ENCODE peak calls at places on chromosomes 16 and 17, in nine cellular contexts. One of them, this sample, is unnamed.

GRCh38 chr16:85263214-85263613 is 150.9 kb upstream of the CIBAR2 start:
- DNase-seq in endothelial cell: no peak
- DNase-seq in activated naive CD4-positive, alpha-beta T cell: no peak
- DNase-seq in fibroblast of the conjunctiva: no peak
- DNase-seq in erythroblast: no peak
- DNase-seq in A549: no peak
- DNase-seq in naive B cell: no peak
- DNase-seq in testis: no peak
- DNase-seq in NCI-H460: no peak
- DNase-seq in this sample: no peak

GRCh38 chr16:7755347-7755746 is 422.7 kb downstream of the RBFOX1 start:
- DNase-seq in endothelial cell: no peak
- DNase-seq in activated naive CD4-positive, alpha-beta T cell: no peak
- DNase-seq in fibroblast of the conjunctiva: no peak
- DNase-seq in erythroblast: no peak
- DNase-seq in A549: no peak
- DNase-seq in naive B cell: no peak
- DNase-seq in testis: no peak
- DNase-seq in NCI-H460: no peak
- DNase-seq in this sample: no peak

GRCh38 chr17:41324180-41325075 is 8.9 kb upstream of the KRTAP17-1 start:
- DNase-seq in endothelial cell: no peak
- DNase-seq in activated naive CD4-positive, alpha-beta T cell: no peak
- DNase-seq in fibroblast of the conjunctiva: no peak
- DNase-seq in erythroblast: no peak
- DNase-seq in A549: peak; percentile 26
- DNase-seq in naive B cell: no peak
- DNase-seq in testis: peak; percentile 30
- DNase-seq in NCI-H460: no peak
- DNase-seq in this sample: no peak

GRCh38 chr17:76039121-76039520 is 12.0 kb upstream of the EVPL start:
- DNase-seq in endothelial cell: no peak
- DNase-seq in activated naive CD4-positive, alpha-beta T cell: no peak
- DNase-seq in fibroblast of the conjunctiva: no peak
- DNase-seq in erythroblast: no peak
- DNase-seq in A549: no peak
- DNase-seq in naive B cell: no peak
- DNase-seq in testis: no peak
- DNase-seq in NCI-H460: no peak
- DNase-seq in this sample: no peak

GRCh38 chr17:57114085-57114673 is 29.1 kb downstream of the AKAP1 start:
- DNase-seq in endothelial cell: peak; percentile 74
- DNase-seq in activated naive CD4-positive, alpha-beta T cell: peak; percentile 65
- DNase-seq in fibroblast of the conjunctiva: no peak
- DNase-seq in erythroblast: peak; percentile 51
- DNase-seq in A549: peak; percentile 76
- DNase-seq in naive B cell: peak; percentile 40
- DNase-seq in testis: peak; percentile 68
- DNase-seq in NCI-H460: peak; percentile 48
- DNase-seq in this sample: peak; percentile 66

GRCh38 chr17:33302394-33302793 is 9.3 kb upstream of the ASIC2 start:
- DNase-seq in endothelial cell: no peak
- DNase-seq in activated naive CD4-positive, alpha-beta T cell: no peak
- DNase-seq in fibroblast of the conjunctiva: no peak
- DNase-seq in erythroblast: no peak
- DNase-seq in A549: no peak
- DNase-seq in naive B cell: no peak
- DNase-seq in testis: no peak
- DNase-seq in NCI-H460: no peak
- DNase-seq in this sample: no peak

GRCh38 chr16:85718682-85719081 is 29.9 kb upstream of the GINS2 start:
- DNase-seq in endothelial cell: peak; percentile 56
- DNase-seq in activated naive CD4-positive, alpha-beta T cell: no peak
- DNase-seq in fibroblast of the conjunctiva: no peak
- DNase-seq in erythroblast: peak; percentile 37
- DNase-seq in A549: peak; percentile 70
- DNase-seq in naive B cell: peak; percentile 24
- DNase-seq in testis: no peak
- DNase-seq in NCI-H460: peak; percentile 9
- DNase-seq in this sample: no peak

GRCh38 chr17:9968881-9969280 is 63.8 kb upstream of the RCVRN start:
- DNase-seq in endothelial cell: no peak
- DNase-seq in activated naive CD4-positive, alpha-beta T cell: no peak
- DNase-seq in fibroblast of the conjunctiva: no peak
- DNase-seq in erythroblast: no peak
- DNase-seq in A549: no peak
- DNase-seq in naive B cell: no peak
- DNase-seq in testis: no peak
- DNase-seq in NCI-H460: no peak
- DNase-seq in this sample: no peak

GRCh38 chr17:1153795-1154546 is 25.8 kb downstream of the ABR start:
- DNase-seq in endothelial cell: no peak
- DNase-seq in activated naive CD4-positive, alpha-beta T cell: no peak
- DNase-seq in fibroblast of the conjunctiva: peak; percentile 93
- DNase-seq in erythroblast: peak; percentile 17
- DNase-seq in A549: peak; percentile 51
- DNase-seq in naive B cell: no peak
- DNase-seq in testis: peak; percentile 76
- DNase-seq in NCI-H460: peak; percentile 40
- DNase-seq in this sample: no peak

GRCh38 chr16:57758331-57759117 is 23.0 kb downstream of the KATNB1 start:
- DNase-seq in endothelial cell: no peak
- DNase-seq in activated naive CD4-positive, alpha-beta T cell: no peak
- DNase-seq in fibroblast of the conjunctiva: no peak
- DNase-seq in erythroblast: no peak
- DNase-seq in A549: no peak
- DNase-seq in naive B cell: no peak
- DNase-seq in testis: no peak
- DNase-seq in NCI-H460: no peak
- DNase-seq in this sample: no peak

GRCh38 chr17:27622914-27623313 is 8.1 kb upstream of the LGALS9 start:
- DNase-seq in endothelial cell: no peak
- DNase-seq in activated naive CD4-positive, alpha-beta T cell: no peak
- DNase-seq in fibroblast of the conjunctiva: no peak
- DNase-seq in erythroblast: no peak
- DNase-seq in A549: no peak
- DNase-seq in naive B cell: no peak
- DNase-seq in testis: no peak
- DNase-seq in NCI-H460: no peak
- DNase-seq in this sample: no peak

GRCh38 chr17:50863221-50863843 is 2.8 kb downstream of the TOB1 start:
- DNase-seq in endothelial cell: peak; percentile 63
- DNase-seq in activated naive CD4-positive, alpha-beta T cell: no peak
- DNase-seq in fibroblast of the conjunctiva: peak; percentile 23
- DNase-seq in erythroblast: peak; percentile 65
- DNase-seq in A549: no peak
- DNase-seq in naive B cell: no peak
- DNase-seq in testis: peak; percentile 73
- DNase-seq in NCI-H460: peak; percentile 65
- DNase-seq in this sample: no peak

GRCh38 chr17:77779711-77780539 is 178.6 kb upstream of the TNRC6C start:
- DNase-seq in endothelial cell: no peak
- DNase-seq in activated naive CD4-positive, alpha-beta T cell: no peak
- DNase-seq in fibroblast of the conjunctiva: no peak
- DNase-seq in erythroblast: no peak
- DNase-seq in A549: no peak
- DNase-seq in naive B cell: no peak
- DNase-seq in testis: peak; percentile 29
- DNase-seq in NCI-H460: no peak
- DNase-seq in this sample: no peak

GRCh38 chr17:49741009-49741691 is 22.8 kb downstream of the FAM117A start:
- DNase-seq in endothelial cell: no peak
- DNase-seq in activated naive CD4-positive, alpha-beta T cell: no peak
- DNase-seq in fibroblast of the conjunctiva: no peak
- DNase-seq in erythroblast: no peak
- DNase-seq in A549: no peak
- DNase-seq in naive B cell: no peak
- DNase-seq in testis: no peak
- DNase-seq in NCI-H460: no peak
- DNase-seq in this sample: no peak

GRCh38 chr17:44546711-44547606 is 10.3 kb upstream of the FZD2 start:
- DNase-seq in endothelial cell: no peak
- DNase-seq in activated naive CD4-positive, alpha-beta T cell: no peak
- DNase-seq in fibroblast of the conjunctiva: no peak
- DNase-seq in erythroblast: no peak
- DNase-seq in A549: peak; percentile 58
- DNase-seq in naive B cell: no peak
- DNase-seq in testis: no peak
- DNase-seq in NCI-H460: no peak
- DNase-seq in this sample: no peak

GRCh38 chr17:28811594-28812135 is 30.9 kb downstream of the FAM222B start:
- DNase-seq in endothelial cell: peak; percentile 13
- DNase-seq in activated naive CD4-positive, alpha-beta T cell: no peak
- DNase-seq in fibroblast of the conjunctiva: no peak
- DNase-seq in erythroblast: peak; percentile 62
- DNase-seq in A549: peak; percentile 65
- DNase-seq in naive B cell: no peak
- DNase-seq in testis: no peak
- DNase-seq in NCI-H460: peak; percentile 28
- DNase-seq in this sample: no peak

GRCh38 chr17:80474231-80474932 is 2.0 kb downstream of the NPTX1 start:
- DNase-seq in endothelial cell: no peak
- DNase-seq in activated naive CD4-positive, alpha-beta T cell: no peak
- DNase-seq in fibroblast of the conjunctiva: peak; percentile 17
- DNase-seq in erythroblast: no peak
- DNase-seq in A549: peak; percentile 78
- DNase-seq in naive B cell: no peak
- DNase-seq in testis: no peak
- DNase-seq in NCI-H460: peak; percentile 45
- DNase-seq in this sample: no peak

GRCh38 chr16:12907670-12908233 is 6.4 kb downstream of the SHISA9 start:
- DNase-seq in endothelial cell: no peak
- DNase-seq in activated naive CD4-positive, alpha-beta T cell: no peak
- DNase-seq in fibroblast of the conjunctiva: no peak
- DNase-seq in erythroblast: peak; percentile 10
- DNase-seq in A549: no peak
- DNase-seq in naive B cell: no peak
- DNase-seq in testis: no peak
- DNase-seq in NCI-H460: peak; percentile 13
- DNase-seq in this sample: no peak

GRCh38 chr17:28807925-28808641 is 34.5 kb downstream of the FAM222B start:
- DNase-seq in endothelial cell: no peak
- DNase-seq in activated naive CD4-positive, alpha-beta T cell: no peak
- DNase-seq in fibroblast of the conjunctiva: peak; percentile 85
- DNase-seq in erythroblast: no peak
- DNase-seq in A549: peak; percentile 57
- DNase-seq in naive B cell: no peak
- DNase-seq in testis: no peak
- DNase-seq in NCI-H460: peak; percentile 79
- DNase-seq in this sample: no peak

GRCh38 chr16:81697321-81697885 is 81.7 kb upstream of the PLCG2 start:
- DNase-seq in endothelial cell: peak; percentile 59
- DNase-seq in activated naive CD4-positive, alpha-beta T cell: peak; percentile 39
- DNase-seq in fibroblast of the conjunctiva: peak; percentile 34
- DNase-seq in erythroblast: peak; percentile 72
- DNase-seq in A549: peak; percentile 59
- DNase-seq in naive B cell: no peak
- DNase-seq in testis: no peak
- DNase-seq in NCI-H460: peak; percentile 17
- DNase-seq in this sample: no peak

GRCh38 chr17:1398028-1398427 is 2.0 kb downstream of the YWHAE start:
- DNase-seq in endothelial cell: no peak
- DNase-seq in activated naive CD4-positive, alpha-beta T cell: no peak
- DNase-seq in fibroblast of the conjunctiva: no peak
- DNase-seq in erythroblast: peak; percentile 21
- DNase-seq in A549: no peak
- DNase-seq in naive B cell: no peak
- DNase-seq in testis: peak; percentile 48
- DNase-seq in NCI-H460: no peak
- DNase-seq in this sample: no peak

GRCh38 chr17:75643033-75644017 is 10.1 kb downstream of the SMIM5 start:
- DNase-seq in endothelial cell: no peak
- DNase-seq in activated naive CD4-positive, alpha-beta T cell: no peak
- DNase-seq in fibroblast of the conjunctiva: no peak
- DNase-seq in erythroblast: no peak
- DNase-seq in A549: no peak
- DNase-seq in naive B cell: no peak
- DNase-seq in testis: no peak
- DNase-seq in NCI-H460: no peak
- DNase-seq in this sample: no peak

GRCh38 chr17:21376835-21377690 is 906 bp downstream of the KCNJ12 start:
- DNase-seq in endothelial cell: peak; percentile 31
- DNase-seq in activated naive CD4-positive, alpha-beta T cell: no peak
- DNase-seq in fibroblast of the conjunctiva: no peak
- DNase-seq in erythroblast: peak; percentile 46
- DNase-seq in A549: peak; percentile 55
- DNase-seq in naive B cell: no peak
- DNase-seq in testis: peak; percentile 35
- DNase-seq in NCI-H460: peak; percentile 14
- DNase-seq in this sample: no peak

GRCh38 chr16:49781401-49781800 is 74.5 kb downstream of the ZNF423 start:
- DNase-seq in endothelial cell: no peak
- DNase-seq in activated naive CD4-positive, alpha-beta T cell: no peak
- DNase-seq in fibroblast of the conjunctiva: no peak
- DNase-seq in erythroblast: no peak
- DNase-seq in A549: no peak
- DNase-seq in naive B cell: no peak
- DNase-seq in testis: peak; percentile 35
- DNase-seq in NCI-H460: no peak
- DNase-seq in this sample: no peak

GRCh38 chr17:76700627-76701470 is 9.9 kb downstream of the MXRA7 start:
- DNase-seq in endothelial cell: no peak
- DNase-seq in activated naive CD4-positive, alpha-beta T cell: no peak
- DNase-seq in fibroblast of the conjunctiva: no peak
- DNase-seq in erythroblast: no peak
- DNase-seq in A549: no peak
- DNase-seq in naive B cell: no peak
- DNase-seq in testis: peak; percentile 67
- DNase-seq in NCI-H460: no peak
- DNase-seq in this sample: no peak

GRCh38 chr16:85715169-85716015 is 26.6 kb upstream of the GINS2 start:
- DNase-seq in endothelial cell: no peak
- DNase-seq in activated naive CD4-positive, alpha-beta T cell: no peak
- DNase-seq in fibroblast of the conjunctiva: no peak
- DNase-seq in erythroblast: no peak
- DNase-seq in A549: no peak
- DNase-seq in naive B cell: no peak
- DNase-seq in testis: no peak
- DNase-seq in NCI-H460: no peak
- DNase-seq in this sample: no peak

GRCh38 chr16:54812229-54812628 is 118.4 kb upstream of the IRX5 start:
- DNase-seq in endothelial cell: no peak
- DNase-seq in activated naive CD4-positive, alpha-beta T cell: no peak
- DNase-seq in fibroblast of the conjunctiva: no peak
- DNase-seq in erythroblast: no peak
- DNase-seq in A549: no peak
- DNase-seq in naive B cell: no peak
- DNase-seq in testis: no peak
- DNase-seq in NCI-H460: no peak
- DNase-seq in this sample: no peak

GRCh38 chr17:46264456-46265198 is 30.3 kb upstream of the LRRC37A start:
- DNase-seq in endothelial cell: no peak
- DNase-seq in activated naive CD4-positive, alpha-beta T cell: no peak
- DNase-seq in fibroblast of the conjunctiva: no peak
- DNase-seq in erythroblast: no peak
- DNase-seq in A549: peak; percentile 56
- DNase-seq in naive B cell: no peak
- DNase-seq in testis: no peak
- DNase-seq in NCI-H460: no peak
- DNase-seq in this sample: no peak

GRCh38 chr17:2672026-2672425 is 39.5 kb downstream of the CLUH start:
- DNase-seq in endothelial cell: no peak
- DNase-seq in activated naive CD4-positive, alpha-beta T cell: no peak
- DNase-seq in fibroblast of the conjunctiva: no peak
- DNase-seq in erythroblast: no peak
- DNase-seq in A549: no peak
- DNase-seq in naive B cell: no peak
- DNase-seq in testis: no peak
- DNase-seq in NCI-H460: no peak
- DNase-seq in this sample: no peak

GRCh38 chr16:13660807-13661206 is 259.1 kb upstream of the ERCC4 start:
- DNase-seq in endothelial cell: no peak
- DNase-seq in activated naive CD4-positive, alpha-beta T cell: no peak
- DNase-seq in fibroblast of the conjunctiva: no peak
- DNase-seq in erythroblast: no peak
- DNase-seq in A549: no peak
- DNase-seq in naive B cell: no peak
- DNase-seq in testis: no peak
- DNase-seq in NCI-H460: no peak
- DNase-seq in this sample: no peak

GRCh38 chr17:41064301-41064700 is 1.4 kb downstream of the KRTAP2-4 start:
- DNase-seq in endothelial cell: no peak
- DNase-seq in activated naive CD4-positive, alpha-beta T cell: no peak
- DNase-seq in fibroblast of the conjunctiva: no peak
- DNase-seq in erythroblast: no peak
- DNase-seq in A549: no peak
- DNase-seq in naive B cell: no peak
- DNase-seq in testis: no peak
- DNase-seq in NCI-H460: no peak
- DNase-seq in this sample: no peak

This sample was measured in central memory CD8-positive, alpha-beta T cell.